ENCODE peak calls at places on chromosomes 2 and 18, in six cellular contexts. X, Z, E, T, N and K are unnamed samples.
A peak's percentile ranks its signal among the peaks of the same experiment; 100 is the strongest.

GRCh38 chr2:150545931-150546330 is 58.5 kb upstream of the RND3 start:
- DNase-seq in E (no peak), Z (no peak), X (no peak), N (no peak), T (no peak), K (no peak)

GRCh38 chr2:64036343-64036742 is 17.1 kb upstream of the VPS54 start:
- DNase-seq in N (no peak), X (no peak), E (no peak), T (no peak), Z (no peak), K (no peak)

GRCh38 chr2:221779614-221780067 is 207.5 kb upstream of the EPHA4 start:
- DNase-seq in Z (no peak), E (no peak), T (peak; percentile 69), X (no peak), N (peak; percentile 29), K (no peak)

GRCh38 chr2:172293952-172294351 is 133.4 kb upstream of the ITGA6 start:
- DNase-seq in E (no peak), N (peak; percentile 50), T (peak; percentile 77), Z (no peak), X (no peak), K (no peak)

GRCh38 chr2:119536707-119537106 is 7.5 kb upstream of the CFAP221 start:
- DNase-seq in T (no peak), N (no peak), E (no peak), Z (no peak), X (no peak), K (no peak)

GRCh38 chr18:3454365-3455089 is 4.6 kb downstream of the TGIF1 start:
- DNase-seq in E (no peak), N (no peak), X (peak; percentile 84), T (no peak), Z (no peak), K (no peak)

GRCh38 chr2:6602471-6602870 is 263.2 kb downstream of the CMPK2 start:
- DNase-seq in E (no peak), T (no peak), X (no peak), Z (no peak), N (no peak), K (no peak)

GRCh38 chr2:210210185-210210584 is 15.1 kb downstream of the ACADL start:
- DNase-seq in N (no peak), E (no peak), T (no peak), Z (no peak), X (no peak), K (no peak)

GRCh38 chr18:42644729-42645131 is 470.8 kb downstream of the RIT2 start:
- DNase-seq in N (no peak), Z (no peak), X (no peak), E (no peak), T (no peak), K (no peak)

GRCh38 chr18:34809697-34810096 is 99.6 kb downstream of the DTNA start:
- DNase-seq in X (peak; percentile 88), Z (no peak), N (peak; percentile 67), E (no peak), T (peak; percentile 50), K (peak; percentile 82)

GRCh38 chr2:54949431-54949830 is 100.8 kb downstream of the RTN4 start:
- DNase-seq in E (no peak), Z (no peak), N (no peak), T (no peak), X (no peak), K (no peak)

GRCh38 chr2:216849987-216850386 is 9.9 kb downstream of the TNP1 start:
- DNase-seq in X (no peak), E (no peak), Z (no peak), T (no peak), N (no peak), K (no peak)

GRCh38 chr2:103781401-103781800 is 1019.6 kb downstream of the TMEM182 start:
- DNase-seq in T (no peak), X (no peak), N (no peak), Z (no peak), E (no peak), K (no peak)

GRCh38 chr2:47815764-47816163 is 32.8 kb downstream of the MSH6 start:
- DNase-seq in T (no peak), E (no peak), N (no peak), Z (no peak), X (no peak), K (no peak)

GRCh38 chr2:51028829-51029228 is 3.1 kb downstream of the NRXN1 start:
- DNase-seq in Z (no peak), N (no peak), X (peak; percentile 20), E (no peak), T (no peak), K (no peak)

DNA sequence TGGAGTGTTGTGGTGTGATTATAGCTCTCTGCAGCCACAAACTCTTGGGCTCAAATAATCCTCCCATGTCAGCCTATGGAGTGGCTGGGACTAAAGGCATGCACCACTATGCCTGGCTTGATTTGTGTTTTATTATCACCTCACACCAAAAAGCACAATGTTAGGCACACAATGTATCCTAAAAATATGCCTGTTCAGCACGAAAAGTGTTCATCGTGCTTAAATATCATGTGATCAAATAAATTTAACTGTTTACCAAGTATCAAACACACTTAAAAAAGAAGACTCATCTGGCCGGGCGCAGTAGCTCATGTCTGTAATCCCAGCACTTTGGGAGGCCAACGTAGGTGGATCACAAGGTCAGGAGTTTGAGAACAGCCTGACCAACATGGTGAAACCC is 5.6 kb downstream of the CCT4 start:
- DNase-seq in Z (no peak), E (no peak), X (no peak), N (no peak), T (no peak), K (no peak)
- H3K36me3 ChIP-seq in Z (peaks cover 85% of the 10 kb centered on the region), E (peaks cover 79% of the 10 kb centered on the region), X (peaks cover 82% of the 10 kb centered on the region), N (peaks cover 69% of the 10 kb centered on the region), T (peaks cover 3% of the 10 kb centered on the region), K (peaks cover 47% of the 10 kb centered on the region)

GRCh38 chr2:159716857-159717256 is 4.6 kb downstream of the MARCHF7 start:
- DNase-seq in N (no peak), Z (no peak), X (no peak), E (no peak), T (no peak), K (no peak)

GRCh38 chr2:159712929-159713575 is 746 bp downstream of the MARCHF7 start:
- DNase-seq in Z (no peak), X (peak; percentile 27), T (no peak), N (no peak), E (no peak), K (no peak)

GRCh38 chr2:159714586-159714930 is 2.3 kb downstream of the MARCHF7 start:
- DNase-seq in X (no peak), Z (no peak), E (no peak), T (no peak), N (no peak), K (no peak)

GRCh38 chr2:159713691-159714585 is 1.6 kb downstream of the MARCHF7 start:
- DNase-seq in T (no peak), X (no peak), Z (no peak), E (no peak), N (no peak), K (no peak)

DNA sequence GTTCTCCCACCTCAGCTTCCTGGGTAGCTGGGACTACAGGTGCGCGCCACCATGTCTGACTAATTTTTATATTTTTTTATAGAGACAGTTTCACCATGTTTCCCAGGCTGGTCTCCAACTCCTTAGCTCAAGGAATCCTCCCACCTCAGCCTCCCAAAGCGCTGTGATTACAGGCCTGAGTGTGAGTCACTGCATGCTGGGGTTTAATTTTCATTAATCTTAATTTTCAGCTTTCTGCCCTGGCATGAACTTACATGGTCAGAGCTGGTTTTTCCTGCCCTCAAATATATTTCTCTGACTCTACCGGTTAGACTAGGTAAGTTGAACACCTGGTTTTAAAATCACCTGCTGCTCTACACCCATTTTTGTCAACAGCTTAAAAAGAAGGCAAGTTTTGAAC is 3.1 kb downstream of the MARCHF7 start:
- DNase-seq in Z (no peak), T (no peak), E (no peak), N (no peak), X (no peak), K (no peak)
- H3K27ac ChIP-seq in Z (no peak overlapping the region), T (no peak overlapping the region), E (no peak overlapping the region), N (no peak overlapping the region), X (peak overlapping the region; percentile 30), K (no peak overlapping the region)

GRCh38 chr2:191012346-191012745 is 1.6 kb downstream of the STAT1 start:
- DNase-seq in T (no peak), E (no peak), N (no peak), X (no peak), Z (no peak), K (no peak)

GRCh38 chr2:191008286-191008685 is 5.7 kb downstream of the STAT1 start:
- DNase-seq in E (no peak), T (no peak), X (no peak), Z (no peak), N (no peak), K (no peak)

GRCh38 chr2:191010887-191011885 is 2.8 kb downstream of the STAT1 start:
- DNase-seq in N (no peak), E (no peak), X (no peak), T (no peak), Z (no peak), K (no peak)

GRCh38 chr2:191006997-191007604 is 6.9 kb downstream of the STAT1 start:
- DNase-seq in N (no peak), E (no peak), Z (no peak), X (no peak), T (no peak), K (no peak)

DNA sequence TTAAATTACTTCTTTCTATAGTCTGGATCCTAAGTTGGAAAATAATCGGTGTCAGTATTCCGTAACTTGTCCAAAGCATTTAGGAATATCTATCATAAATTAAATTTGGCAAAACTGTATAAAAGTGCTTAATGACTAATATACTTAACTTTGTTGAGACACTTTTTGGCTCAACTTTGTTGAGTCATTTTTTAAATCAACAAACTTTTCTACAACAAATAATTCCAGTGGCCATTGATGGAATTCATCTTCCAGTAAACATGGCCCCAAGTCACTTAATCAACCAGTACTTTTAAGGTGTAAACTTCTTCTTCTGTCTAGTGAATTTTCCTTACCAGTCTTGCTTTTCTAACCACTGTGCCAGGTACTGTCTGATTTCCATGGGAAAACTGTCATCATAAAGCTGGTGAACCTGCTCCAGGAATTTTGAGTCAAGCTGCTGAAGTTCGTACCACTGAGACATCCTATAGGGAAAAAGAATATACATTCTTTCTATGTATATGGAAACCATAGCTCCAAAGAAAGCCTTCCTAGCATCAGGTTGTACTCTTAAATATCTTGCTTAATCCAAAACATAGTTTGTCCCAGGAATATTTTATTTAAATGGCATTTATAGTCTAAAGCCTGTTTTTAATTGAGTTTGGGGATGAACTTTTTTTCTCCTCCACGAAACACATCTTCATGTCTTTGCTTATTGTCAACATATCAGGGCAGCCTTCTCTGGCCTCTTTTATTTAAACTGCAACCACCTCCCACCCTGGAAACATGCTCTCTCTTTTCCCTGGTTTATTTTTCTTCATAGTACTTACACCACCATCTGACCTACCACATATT is 4.2 kb downstream of the STAT1 start:
- DNase-seq in T (no peak), Z (no peak), X (no peak), N (no peak), E (no peak), K (no peak)
- H3K4me3 ChIP-seq in T (no peak overlapping the region), Z (no peak overlapping the region), X (no peak overlapping the region), N (no peak overlapping the region), E (no peak overlapping the region), K (no peak overlapping the region)

GRCh38 chr2:241660593-241661213 is 23.2 kb downstream of the ATG4B start:
- DNase-seq in X (no peak), Z (no peak), E (no peak), N (no peak), T (no peak), K (no peak)

GRCh38 chr2:241659150-241659739 is 21.8 kb downstream of the ATG4B start:
- DNase-seq in E (no peak), Z (no peak), T (no peak), N (peak; percentile 43), X (peak; percentile 82), K (no peak)

GRCh38 chr2:241656190-241656741 is 18.8 kb downstream of the ATG4B start:
- DNase-seq in N (no peak), E (no peak), X (no peak), T (no peak), Z (no peak), K (no peak)

GRCh38 chr2:241657851-241658254 is 20.4 kb downstream of the ATG4B start:
- DNase-seq in T (no peak), Z (no peak), N (no peak), X (no peak), E (no peak), K (no peak)

GRCh38 chr2:241658296-241658695 is 20.8 kb downstream of the ATG4B start:
- DNase-seq in Z (no peak), X (no peak), N (no peak), T (no peak), E (no peak), K (no peak)
- H3K36me3 ChIP-seq in Z (peaks cover 86% of the 10 kb centered on the region), X (peaks cover 16% of the 10 kb centered on the region), N (peaks cover 79% of the 10 kb centered on the region), T (peaks cover 8% of the 10 kb centered on the region), E (peaks cover 67% of the 10 kb centered on the region), K (peaks cover 25% of the 10 kb centered on the region)